ENCODE peak calls at places on chromosomes 1 and 21, in six cellular contexts. Y, W, X, I, A and S are unnamed samples.

GRCh38 chr1:147721711-147722110 is 38.7 kb downstream of the GJA5 start:
- DNase-seq in Y (no peak), A (no peak), I (no peak), X (no peak), W (no peak), S (no peak)

GRCh38 chr1:151401125-151401788 is 1.9 kb downstream of the PSMB4 start:
- DNase-seq in A (no peak), Y (no peak), W (no peak), X (no peak), I (no peak), S (no peak)

GRCh38 chr1:221801773-221802516 is 60.1 kb upstream of the DUSP10 start:
- DNase-seq in I (no peak), A (no peak), X (no peak), Y (peak; percentile 21), W (no peak), S (no peak)

GRCh38 chr1:18326171-18326950 is 154.4 kb upstream of the KLHDC7A start:
- DNase-seq in I (no peak), W (no peak), A (no peak), Y (no peak), X (no peak), S (no peak)

GRCh38 chr1:167687919-167688519 is 33.8 kb upstream of the MPZL1 start:
- DNase-seq in W (peak; percentile 79), I (peak; percentile 96), X (peak; percentile 84), A (peak; percentile 76), Y (peak; percentile 76), S (peak; percentile 44)

GRCh38 chr1:111998332-111998731 is 8.9 kb upstream of the KCND3 start:
- DNase-seq in X (no peak), A (no peak), I (no peak), W (no peak), Y (no peak), S (no peak)

GRCh38 chr21:44724926-44725325 is 13.6 kb upstream of the TSPEAR start:
- DNase-seq in Y (no peak), A (no peak), X (no peak), W (peak; percentile 17), I (no peak), S (no peak)

GRCh38 chr1:234998174-234998741 is 130.4 kb downstream of the TOMM20 start:
- DNase-seq in I (no peak), A (no peak), Y (peak; percentile 78), W (peak; percentile 89), X (peak; percentile 89), S (no peak)

GRCh38 chr1:188517139-188517538 is 1688.4 kb downstream of the PLA2G4A start:
- DNase-seq in X (no peak), W (no peak), I (no peak), A (no peak), Y (no peak), S (no peak)

GRCh38 chr1:2611034-2611501 is 21.7 kb downstream of the MMEL1 start:
- DNase-seq in I (no peak), A (peak; percentile 93), Y (no peak), W (peak; percentile 61), X (peak; percentile 77), S (no peak)

GRCh38 chr1:5644281-5645134 is 347.7 kb downstream of the NPHP4 start:
- DNase-seq in W (no peak), A (no peak), I (no peak), Y (no peak), X (no peak), S (no peak)

GRCh38 chr1:197921235-197922069 is 4.3 kb downstream of the LHX9 start:
- DNase-seq in A (no peak), I (no peak), W (no peak), X (peak; percentile 46), Y (no peak), S (no peak)

GRCh38 chr1:245448858-245449534 is 294.2 kb downstream of the KIF26B start:
- DNase-seq in Y (no peak), W (no peak), A (no peak), I (no peak), X (no peak), S (no peak)

GRCh38 chr21:44710756-44711326 is 531 bp downstream of the TSPEAR start:
- DNase-seq in A (peak; percentile 16), Y (no peak), X (no peak), I (no peak), W (peak; percentile 56), S (peak; percentile 1)

GRCh38 chr1:114716304-114717158 is at the start of gene NRAS:
- DNase-seq in W (peak; percentile 97), I (peak; percentile 93), A (peak; percentile 92), X (peak; percentile 97), Y (peak; percentile 85), S (peak; percentile 92)

GRCh38 chr1:39788426-39788757 is 273 bp downstream of the BMP8B start:
- DNase-seq in W (no peak), X (no peak), A (peak; percentile 77), I (no peak), Y (no peak), S (no peak)

GRCh38 chr1:157829711-157830110 is 9.8 kb upstream of the FCRL1 start:
- DNase-seq in Y (no peak), A (no peak), W (no peak), X (no peak), I (no peak), S (no peak)

GRCh38 chr1:53417003-53417402 is 42.2 kb upstream of the DMRTB1 start:
- DNase-seq in Y (no peak), I (no peak), X (no peak), A (no peak), W (no peak), S (no peak)

GRCh38 chr1:218369688-218370511 is 24.8 kb downstream of the TGFB2 start:
- DNase-seq in A (no peak), X (no peak), Y (no peak), W (no peak), I (no peak), S (no peak)

GRCh38 chr1:113253187-113253966 is 136.9 kb upstream of the MAGI3 start:
- DNase-seq in A (no peak), I (no peak), X (peak; percentile 58), Y (no peak), W (no peak), S (no peak)

GRCh38 chr1:85894651-85895050 is 186.4 kb upstream of the ZNHIT6 start:
- DNase-seq in X (no peak), A (peak; percentile 59), I (peak; percentile 67), W (no peak), Y (peak; percentile 36), S (no peak)

GRCh38 chr1:2230781-2231666 is 2.9 kb downstream of the SKI start:
- DNase-seq in I (no peak), W (peak; percentile 76), A (peak; percentile 53), Y (no peak), X (peak; percentile 55), S (peak; percentile 64)

DNA sequence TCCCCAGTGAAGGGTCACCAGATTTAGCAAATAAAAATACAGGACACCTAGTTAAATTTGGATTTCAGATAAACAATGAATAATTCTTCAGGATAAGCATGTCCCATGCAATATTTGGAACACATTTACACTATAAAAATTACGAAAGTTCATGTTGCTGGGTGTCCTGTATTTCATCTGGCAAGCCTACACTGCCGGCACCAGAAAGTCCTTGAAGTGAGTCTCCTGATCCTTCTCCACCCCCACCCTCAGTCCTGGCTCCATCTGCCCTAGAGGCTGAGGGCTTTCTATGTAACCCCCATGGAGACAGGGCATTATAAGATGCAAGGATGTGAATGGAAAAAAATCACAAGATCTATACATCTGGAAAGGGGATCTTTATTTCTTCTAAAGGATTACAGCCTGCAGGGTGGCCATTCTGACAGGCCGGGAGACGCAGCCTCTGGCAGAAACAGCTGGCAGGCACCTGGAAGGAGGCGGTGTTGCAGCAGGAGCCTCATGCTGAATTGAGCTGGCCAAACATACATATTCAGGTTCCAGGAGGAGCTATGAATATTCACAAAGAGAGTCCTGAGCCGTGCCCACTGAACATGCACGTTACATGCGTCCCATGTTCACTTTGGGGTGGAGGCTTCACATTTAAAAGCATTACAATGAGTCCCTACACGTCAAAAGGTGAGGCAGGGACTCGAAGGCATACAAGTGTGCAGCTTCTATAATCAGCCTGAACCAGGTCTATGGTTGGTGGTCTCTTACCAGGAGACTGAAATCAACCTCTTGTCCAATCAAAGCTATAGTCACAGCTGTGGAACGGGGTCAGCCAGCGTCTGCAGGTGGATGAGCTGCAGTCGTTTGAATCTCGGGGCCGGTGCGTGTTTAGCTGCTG is 182.7 kb downstream of the ETS2 start:
- DNase-seq in X (no peak), Y (no peak), A (no peak), I (no peak), W (peak; percentile 70), S (no peak)
- H3K4me1 ChIP-seq in X (peaks cover 40% of the 10 kb centered on the region), Y (peaks cover 7% of the 10 kb centered on the region), A (peaks cover 94% of the 10 kb centered on the region), I (peaks cover 30% of the 10 kb centered on the region), W (peaks cover 95% of the 10 kb centered on the region), S (peaks cover 23% of the 10 kb centered on the region)

DNA sequence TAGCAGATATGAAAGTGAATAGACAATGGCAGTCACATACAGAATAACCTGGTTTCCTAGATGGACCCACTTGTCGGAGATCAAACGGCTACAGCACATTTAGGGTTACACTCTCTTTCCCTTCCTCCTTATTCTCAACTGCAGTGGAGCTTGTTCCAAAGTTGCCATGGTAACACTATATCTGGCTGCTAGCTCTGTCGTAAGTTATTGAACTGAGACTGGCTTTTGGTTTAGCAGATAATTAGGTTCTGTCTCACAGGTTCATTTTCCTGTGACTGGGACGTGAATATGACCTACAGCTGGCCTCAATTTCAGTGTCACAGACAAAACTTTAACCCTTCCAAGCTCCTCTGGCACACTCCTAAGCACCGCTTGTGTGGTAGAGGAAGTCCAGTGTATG is 875.8 kb downstream of the USP25 start:
- DNase-seq in W (no peak), Y (no peak), A (peak; percentile 56), I (no peak), X (no peak), S (no peak)
- TF ChIP-seq EP300 in W (no peak), Y (no peak), A (no peak), I (no peak), X (no peak), S (no peak)

GRCh38 chr1:41315482-41315823 is 45.8 kb upstream of the FOXO6 start:
- DNase-seq in X (no peak), A (no peak), W (no peak), I (no peak), Y (no peak), S (no peak)

GRCh38 chr1:41314376-41314775 is 46.9 kb upstream of the FOXO6 start:
- DNase-seq in Y (no peak), I (no peak), W (no peak), A (no peak), X (no peak), S (no peak)

GRCh38 chr1:41312991-41313645 is 48.1 kb upstream of the FOXO6 start:
- DNase-seq in I (no peak), X (no peak), W (no peak), A (no peak), Y (no peak), S (no peak)

GRCh38 chr1:41314781-41315481 is 46.3 kb upstream of the FOXO6 start:
- DNase-seq in X (no peak), I (no peak), W (no peak), A (no peak), Y (no peak), S (no peak)

GRCh38 chr1:41313661-41314131 is 47.5 kb upstream of the FOXO6 start:
- DNase-seq in W (no peak), A (peak; percentile 47), X (no peak), I (no peak), Y (peak; percentile 20), S (no peak)
- TF ChIP-seq CTCF in W (no peak), A (peak; percentile 58), X (peak; percentile 54), I (peak; percentile 33), Y (peak; percentile 32), S (no peak)

DNA sequence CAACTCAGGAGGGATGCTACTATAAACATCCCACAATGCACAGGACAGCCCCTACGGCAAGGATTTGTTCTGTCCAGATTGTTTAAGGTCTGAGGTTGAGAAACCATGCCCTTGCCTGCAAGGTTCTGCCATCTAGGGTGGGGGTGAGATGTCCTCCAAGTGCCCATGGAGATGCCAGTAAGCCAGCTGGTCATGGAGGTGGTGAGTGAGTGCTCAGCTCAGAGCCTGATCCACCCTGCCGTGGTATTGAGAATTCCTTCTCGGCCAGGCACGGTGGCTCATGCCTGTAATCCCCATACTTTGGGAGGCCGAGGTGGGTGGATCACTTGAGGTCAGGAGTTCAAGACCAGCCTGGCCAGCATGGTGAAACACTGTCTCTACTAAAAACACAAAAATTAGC is 13.3 kb upstream of the CTRC start:
- DNase-seq in X (no peak), Y (no peak), I (no peak), W (no peak), A (no peak), S (no peak)
- H3K4me1 ChIP-seq in X (peaks cover 38% of the 10 kb centered on the region), Y (peaks cover 79% of the 10 kb centered on the region), I (no peaks in the 10 kb centered on the region), W (peaks cover 30% of the 10 kb centered on the region), A (no peaks in the 10 kb centered on the region), S (peaks cover 5% of the 10 kb centered on the region)